ENCODE peak calls at places on chromosomes 4 and X, in nine cellular contexts. N is kidney epithelial cell, S is pancreas, K is K562, G is OCI-LY7, J is A549, A is right lobe of liver, D is aorta, L is upper lobe of right lung. I is an unnamed sample.

GRCh38 chrX:12825801-12826200 is 34.6 kb downstream of the PRPS2 start:
- DNase-seq in A (no peak), L (no peak), J (no peak), K (no peak), S (no peak), G (no peak), N (peak; percentile 50), D (no peak), I (peak; percentile 14)

GRCh38 chr4:20528508-20528907 is 171.8 kb upstream of the PACRGL start:
- DNase-seq in J (no peak), D (no peak), N (no peak), S (no peak), G (no peak), L (no peak), K (no peak), A (no peak), I (no peak)

GRCh38 chr4:48896845-48897244 is 9.7 kb downstream of the OCIAD2 start:
- DNase-seq in G (peak; percentile 13), A (no peak), N (no peak), J (no peak), K (no peak), D (no peak), L (no peak), S (no peak), I (no peak)

GRCh38 chrX:136423724-136424123 is 64.0 kb upstream of the BRS3 start:
- DNase-seq in D (no peak), G (no peak), L (no peak), K (no peak), J (no peak), A (no peak), S (no peak), N (no peak), I (no peak)

GRCh38 chr4:19309365-19309764 is 942.3 kb upstream of the SLIT2 start:
- DNase-seq in N (no peak), L (no peak), A (no peak), S (no peak), G (no peak), K (no peak), D (no peak), J (no peak), I (peak; percentile 86)

GRCh38 chr4:25258980-25259578 is 25.2 kb downstream of the PI4K2B start:
- DNase-seq in N (no peak), A (no peak), K (no peak), S (no peak), L (no peak), D (no peak), J (no peak), G (no peak), I (peak; percentile 52)

GRCh38 chr4:52512291-52512690 is 146.8 kb downstream of the USP46 start:
- DNase-seq in J (no peak), A (no peak), S (no peak), D (no peak), K (no peak), L (no peak), G (no peak), N (no peak), I (no peak)

GRCh38 chrX:9867214-9867613 is 81.0 kb downstream of the SHROOM2 start:
- DNase-seq in L (no peak), N (no peak), G (no peak), K (no peak), J (no peak), D (no peak), A (no peak), S (no peak), I (no peak)

GRCh38 chr4:41258783-41259182 is 2.1 kb downstream of the UCHL1 start:
- DNase-seq in N (peak; percentile 52), J (peak; percentile 10), S (no peak), K (no peak), A (no peak), D (no peak), G (peak; percentile 71), L (no peak), I (peak; percentile 87)

GRCh38 chr4:150853882-150854281 is 161.2 kb downstream of the LRBA start:
- DNase-seq in K (no peak), S (no peak), L (no peak), N (no peak), A (no peak), G (no peak), D (no peak), J (no peak), I (no peak)

GRCh38 chrX:109927663-109928273 is 75.1 kb upstream of the TMEM164 start:
- DNase-seq in G (no peak), J (no peak), N (no peak), D (no peak), A (no peak), S (no peak), K (no peak), L (no peak), I (peak; percentile 15)

GRCh38 chr4:67250497-67250896 is 294.8 kb downstream of the CENPC start:
- DNase-seq in L (no peak), A (no peak), G (no peak), K (no peak), D (no peak), S (no peak), N (no peak), J (no peak), I (no peak)

GRCh38 chrX:96502507-96502906 is 182.1 kb upstream of the DIAPH2 start:
- DNase-seq in A (no peak), N (no peak), D (no peak), K (no peak), J (no peak), S (no peak), L (no peak), G (no peak), I (no peak)

GRCh38 chr4:26362745-26363439 is 42.1 kb downstream of the RBPJ start:
- DNase-seq in L (no peak), S (no peak), G (no peak), J (no peak), N (no peak), A (no peak), D (no peak), K (no peak), I (no peak)

GRCh38 chr4:99099311-99099710 is 10.7 kb upstream of the ADH5 start:
- DNase-seq in S (no peak), K (no peak), D (no peak), A (no peak), N (no peak), J (no peak), L (no peak), G (no peak), I (no peak)

GRCh38 chrX:110992611-110993010 is 103.4 kb upstream of the PAK3 start:
- DNase-seq in A (no peak), L (no peak), D (no peak), J (peak; percentile 10), K (peak; percentile 25), G (peak; percentile 9), S (peak; percentile 51), N (no peak), I (peak; percentile 9)

GRCh38 chr4:56773346-56773745 is 48.2 kb downstream of the SPINK2 start:
- DNase-seq in N (no peak), A (no peak), D (no peak), J (no peak), G (no peak), K (no peak), S (no peak), L (no peak), I (no peak)

GRCh38 chr4:123278755-123279154 is 117.8 kb upstream of the SPRY1 start:
- DNase-seq in N (no peak), D (no peak), G (no peak), L (no peak), A (no peak), S (no peak), J (no peak), K (no peak), I (peak; percentile 31)

GRCh38 chrX:38871129-38872029 is 70.1 kb downstream of the MID1IP1 start:
- DNase-seq in J (no peak), A (no peak), D (no peak), K (no peak), S (no peak), L (no peak), G (no peak), N (no peak), I (no peak)

GRCh38 chr4:87108142-87108546 is 112.3 kb downstream of the KLHL8 start:
- DNase-seq in S (no peak), D (no peak), N (peak; percentile 69), J (peak; percentile 18), K (no peak), A (no peak), L (no peak), G (no peak), I (peak; percentile 88)

GRCh38 chr4:132076829-132077228 is 1072.3 kb upstream of the PCDH10 start:
- DNase-seq in A (no peak), S (no peak), N (no peak), L (no peak), D (no peak), J (no peak), K (no peak), G (no peak), I (no peak)

GRCh38 chrX:68112321-68112720 is 321.0 kb downstream of the OPHN1 start:
- DNase-seq in J (no peak), A (no peak), K (no peak), G (no peak), D (no peak), S (no peak), L (no peak), N (no peak), I (no peak)

GRCh38 chrX:84487365-84488353 is 14.6 kb downstream of the HDX start:
- DNase-seq in G (no peak), A (no peak), L (no peak), N (no peak), J (no peak), S (no peak), K (no peak), D (no peak), I (no peak)

GRCh38 chr4:145732001-145732400 is 52.1 kb downstream of the C4orf51 start:
- DNase-seq in L (no peak), S (no peak), K (no peak), J (no peak), N (no peak), D (no peak), A (no peak), G (no peak), I (no peak)
- H3K4me3 ChIP-seq in L (peak overlapping the region; percentile 60), S (peak overlapping the region; percentile 60), K (no peak overlapping the region), J (peak overlapping the region; percentile 56), N (peak overlapping the region; percentile 33), D (no peak overlapping the region), A (peak overlapping the region; percentile 24), G (peak overlapping the region; percentile 33), I (no peak overlapping the region)

GRCh38 chrX:54473993-54474859 is 21.8 kb downstream of the FGD1 start:
- DNase-seq in G (no peak), N (peak; percentile 21), D (no peak), L (no peak), K (no peak), J (no peak), S (no peak), A (no peak), I (no peak)
- H3K4me3 ChIP-seq in G (no peak overlapping the region), N (no peak overlapping the region), D (no peak overlapping the region), L (no peak overlapping the region), K (no peak overlapping the region), J (no peak overlapping the region), S (no peak overlapping the region), A (no peak overlapping the region), I (no peak overlapping the region)

GRCh38 chrX:47380268-47380667 is 9.9 kb downstream of the ZNF157 start:
- DNase-seq in D (no peak), S (no peak), N (no peak), K (no peak), J (no peak), G (no peak), A (no peak), L (no peak), I (no peak)
- H3K4me3 ChIP-seq in D (no peak overlapping the region), S (no peak overlapping the region), N (no peak overlapping the region), K (no peak overlapping the region), J (no peak overlapping the region), G (no peak overlapping the region), A (no peak overlapping the region), L (no peak overlapping the region), I (no peak overlapping the region)

GRCh38 chr4:1310796-1311715 is 21.4 kb downstream of the MAEA start:
- DNase-seq in G (peak; percentile 73), D (peak; percentile 68), L (peak; percentile 58), N (no peak), S (no peak), A (no peak), J (no peak), K (no peak), I (no peak)
- H3K4me3 ChIP-seq in G (peak overlapping the region; percentile 30), D (no peak overlapping the region), L (no peak overlapping the region), N (no peak overlapping the region), S (no peak overlapping the region), A (no peak overlapping the region), J (no peak overlapping the region), K (no peak overlapping the region), I (no peak overlapping the region)